ENCODE peak calls at places on chromosomes 3 and 15, in ten cellular contexts. A, K, B, C, M, O, E, V, P and T are unnamed samples.

GRCh38 chr3:170301404-170301803 is 56.1 kb upstream of the SKIL start:
- DNase-seq in A (no peak), K (no peak), B (no peak), C (no peak), M (no peak), O (no peak), E (no peak), V (no peak), P (no peak), T (no peak)

GRCh38 chr3:123660900-123661299 is 76.0 kb upstream of the HACD2 start:
- DNase-seq in A (no peak), K (peak; percentile 97), B (peak; percentile 85), C (peak; percentile 45), M (peak; percentile 26), O (peak; percentile 87), E (peak; percentile 90), V (peak; percentile 91), P (peak; percentile 94), T (peak; percentile 91)

GRCh38 chr3:185112186-185112585 is 40.7 kb downstream of the C3orf70 start:
- DNase-seq in A (no peak), K (no peak), B (no peak), C (no peak), M (no peak), O (no peak), E (no peak), V (no peak), P (no peak), T (no peak)

GRCh38 chr3:70849911-70850699 is 537.7 kb upstream of the MDFIC2 start:
- DNase-seq in A (peak; percentile 88), K (peak; percentile 17), B (no peak), C (peak; percentile 37), M (peak; percentile 74), O (no peak), E (no peak), V (no peak), P (no peak), T (no peak)

GRCh38 chr3:101936419-101937331 is 87.4 kb downstream of the NFKBIZ start:
- DNase-seq in A (peak; percentile 27), K (no peak), B (no peak), C (peak; percentile 81), M (peak; percentile 76), O (no peak), E (no peak), V (no peak), P (no peak), T (no peak)

GRCh38 chr3:117666316-117666715 is 956.7 kb downstream of the TUSC7 start:
- DNase-seq in A (no peak), K (no peak), B (no peak), C (no peak), M (no peak), O (no peak), E (no peak), V (no peak), P (no peak), T (no peak)

GRCh38 chr15:79450648-79451047 is 18.5 kb downstream of the MINAR1 start:
- DNase-seq in A (no peak), K (no peak), B (no peak), C (peak; percentile 36), M (no peak), O (no peak), E (no peak), V (no peak), P (no peak), T (no peak)

GRCh38 chr3:37955918-37956317 is 34.7 kb upstream of the VILL start:
- DNase-seq in A (no peak), K (no peak), B (no peak), C (peak; percentile 63), M (no peak), O (no peak), E (no peak), V (no peak), P (no peak), T (no peak)

GRCh38 chr15:51536965-51537574 is 85.5 kb downstream of the DMXL2 start:
- DNase-seq in A (peak; percentile 40), K (no peak), B (no peak), C (peak; percentile 17), M (peak; percentile 23), O (no peak), E (no peak), V (no peak), P (no peak), T (no peak)

GRCh38 chr15:66633346-66633745 is 67.5 kb upstream of the LCTL start:
- DNase-seq in A (no peak), K (no peak), B (no peak), C (no peak), M (no peak), O (no peak), E (no peak), V (no peak), P (no peak), T (no peak)
- H3K27ac ChIP-seq in A (no peak overlapping the region), K (no peak overlapping the region), B (no peak overlapping the region), C (no peak overlapping the region), M (no peak overlapping the region), O (no peak overlapping the region), E (no peak overlapping the region), V (no peak overlapping the region), P (peak overlapping the region; percentile 30), T (peak overlapping the region; percentile 62)

GRCh38 chr3:50164056-50164455 is 8.9 kb downstream of the SEMA3F start:
- DNase-seq in A (peak; percentile 69), K (peak; percentile 86), B (peak; percentile 82), C (peak; percentile 70), M (peak; percentile 84), O (peak; percentile 57), E (peak; percentile 94), V (peak; percentile 75), P (peak; percentile 80), T (peak; percentile 77)
- H3K27ac ChIP-seq in A (peak overlapping the region; percentile 88), K (peak overlapping the region; percentile 84), B (peak overlapping the region; percentile 62), C (peak overlapping the region; percentile 23), M (peak overlapping the region; percentile 99), O (no peak overlapping the region), E (peak overlapping the region; percentile 69), V (peak overlapping the region; percentile 82), P (peak overlapping the region; percentile 76), T (peak overlapping the region; percentile 76)

GRCh38 chr3:193974147-193974546 is 161.8 kb upstream of the HES1 start:
- DNase-seq in A (no peak), K (no peak), B (no peak), C (peak; percentile 77), M (no peak), O (no peak), E (no peak), V (no peak), P (no peak), T (no peak)

GRCh38 chr3:193974591-193974990 is 161.4 kb upstream of the HES1 start:
- DNase-seq in A (no peak), K (no peak), B (no peak), C (no peak), M (no peak), O (no peak), E (no peak), V (no peak), P (no peak), T (no peak)

GRCh38 chr3:193972816-193973215 is 163.1 kb upstream of the HES1 start:
- DNase-seq in A (no peak), K (no peak), B (no peak), C (no peak), M (no peak), O (no peak), E (no peak), V (no peak), P (no peak), T (no peak)

GRCh38 chr3:193977622-193978021 is 158.3 kb upstream of the HES1 start:
- DNase-seq in A (no peak), K (no peak), B (no peak), C (no peak), M (no peak), O (no peak), E (no peak), V (no peak), P (no peak), T (peak; percentile 54)

DNA sequence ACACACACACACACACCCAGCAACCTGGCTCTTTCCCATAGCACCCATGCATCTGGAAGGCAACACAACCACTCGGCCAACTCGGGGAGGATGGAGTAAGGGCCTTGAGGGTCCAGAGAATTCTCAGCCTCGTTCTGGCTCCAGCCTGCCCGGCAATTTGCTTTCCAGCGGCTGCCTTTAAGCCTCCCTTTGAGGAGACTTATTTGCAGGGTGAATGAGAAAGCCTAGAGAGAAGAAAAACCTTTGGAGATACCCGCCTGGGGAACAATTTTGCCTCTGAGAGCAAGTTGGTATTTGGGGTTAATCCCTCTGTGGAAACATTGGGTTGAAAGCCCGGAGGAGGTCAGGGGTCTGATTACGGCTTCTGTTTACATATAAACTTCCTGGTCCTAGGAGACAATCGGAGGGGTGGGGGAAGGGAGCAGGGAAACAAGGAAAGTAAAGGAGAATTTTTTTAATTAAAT is 160.8 kb upstream of the HES1 start:
- DNase-seq in A (peak; percentile 10), K (no peak), B (no peak), C (no peak), M (no peak), O (no peak), E (no peak), V (no peak), P (no peak), T (no peak)
- H3K27ac ChIP-seq in A (no peak overlapping the region), K (no peak overlapping the region), B (no peak overlapping the region), C (no peak overlapping the region), M (no peak overlapping the region), O (no peak overlapping the region), E (no peak overlapping the region), V (no peak overlapping the region), P (no peak overlapping the region), T (no peak overlapping the region)

GRCh38 chr3:133455281-133455680 is 55.4 kb downstream of the BFSP2 start:
- DNase-seq in A (no peak), K (no peak), B (no peak), C (no peak), M (no peak), O (no peak), E (no peak), V (no peak), P (no peak), T (no peak)
- H3K27ac ChIP-seq in A (no peak overlapping the region), K (no peak overlapping the region), B (no peak overlapping the region), C (no peak overlapping the region), M (no peak overlapping the region), O (no peak overlapping the region), E (no peak overlapping the region), V (no peak overlapping the region), P (no peak overlapping the region), T (no peak overlapping the region)